ENCODE peak calls at places on chromosomes 3 and 15, in six cellular contexts. G, R, L, C, X and B are unnamed samples.

GRCh38 chr3:25453521-25454410 is 25.7 kb downstream of the RARB start:
- DNase-seq in X (no peak), L (peak), C (no peak), R (no peak), G (no peak), B (no peak)

GRCh38 chr3:171873561-171873960 is 30.4 kb downstream of the TMEM212 start:
- DNase-seq in X (no peak), R (no peak), G (no peak), C (no peak), L (peak), B (no peak)

GRCh38 chr3:98540346-98540745 is 8.6 kb downstream of the GPR15 start:
- DNase-seq in G (no peak), C (no peak), X (no peak), R (no peak), L (no peak), B (no peak)

GRCh38 chr15:52005748-52006701 is 13.0 kb upstream of the MAPK6 start:
- DNase-seq in X (no peak), G (no peak), C (no peak), R (no peak), L (peak), B (no peak)

GRCh38 chr3:14393440-14394111 is 8.8 kb upstream of the SLC6A6 start:
- DNase-seq in L (peak), C (no peak), R (no peak), G (no peak), X (no peak), B (no peak)

GRCh38 chr3:187519428-187519890 is 150.7 kb downstream of the SST start:
- DNase-seq in L (no peak), R (no peak), G (no peak), C (no peak), X (no peak), B (no peak)

GRCh38 chr3:78140274-78140673 is 1100.4 kb downstream of the ROBO2 start:
- DNase-seq in R (no peak), C (no peak), X (no peak), G (no peak), L (peak), B (no peak)

GRCh38 chr3:15367059-15367458 is 34.7 kb upstream of the SH3BP5 start:
- DNase-seq in X (no peak), G (no peak), R (no peak), L (peak), C (no peak), B (no peak)

GRCh38 chr3:57173687-57174086 is 8.5 kb upstream of the IL17RD start:
- DNase-seq in G (no peak), L (no peak), C (no peak), R (no peak), X (no peak), B (no peak)

GRCh38 chr15:98416222-98416835 is 232.0 kb upstream of the IGF1R start:
- DNase-seq in R (no peak), G (no peak), L (peak), C (no peak), X (no peak), B (no peak)

GRCh38 chr3:38095687-38096483 is 41.0 kb downstream of the ACAA1 start:
- DNase-seq in G (no peak), X (no peak), L (no peak), R (no peak), C (no peak), B (no peak)

GRCh38 chr3:25747033-25747432 is 36.2 kb downstream of the NGLY1 start:
- DNase-seq in R (no peak), L (peak), C (no peak), X (no peak), G (no peak), B (no peak)

GRCh38 chr3:114294940-114295480 is 1.2 kb downstream of the TIGIT start:
- DNase-seq in G (no peak), X (no peak), R (no peak), L (no peak), C (no peak), B (no peak)

GRCh38 chr15:41730543-41730942 is 43.7 kb upstream of the MAPKBP1 start:
- DNase-seq in L (no peak), X (no peak), R (no peak), C (no peak), G (no peak), B (no peak)